ENCODE peak calls at places on chromosomes 2 and 18, in four cellular contexts. One of them, this sample, is unnamed.

GRCh38 chr2:182666674-182667320 is 49.3 kb upstream of the DNAJC10 start:
- DNase-seq in GM12891: no peak
- DNase-seq in K562: peak
- DNase-seq in GM12878: no peak
- DNase-seq in this sample: peak

GRCh38 chr18:63540131-63540530 is 2.0 kb upstream of the SERPINB12 start:
- DNase-seq in GM12891: no peak
- DNase-seq in K562: no peak
- DNase-seq in GM12878: no peak
- DNase-seq in this sample: no peak

GRCh38 chr2:178403671-178404379 is 47.1 kb downstream of the PRKRA start:
- DNase-seq in GM12891: no peak
- DNase-seq in K562: no peak
- DNase-seq in GM12878: peak
- DNase-seq in this sample: no peak

GRCh38 chr2:68057658-68058396 is 5.0 kb downstream of the C1D start:
- DNase-seq in GM12891: no peak
- DNase-seq in K562: no peak
- DNase-seq in GM12878: no peak
- DNase-seq in this sample: no peak

GRCh38 chr2:147204102-147204501 is 640.7 kb upstream of the ACVR2A start:
- DNase-seq in GM12891: no peak
- DNase-seq in K562: no peak
- DNase-seq in GM12878: no peak
- DNase-seq in this sample: no peak

GRCh38 chr2:96142217-96143113 is 2.8 kb downstream of the DUSP2 start:
- DNase-seq in GM12891: no peak
- DNase-seq in K562: peak
- DNase-seq in GM12878: no peak
- DNase-seq in this sample: no peak

GRCh38 chr18:68438983-68439382 is 275.9 kb downstream of the TMX3 start:
- DNase-seq in GM12891: no peak
- DNase-seq in K562: no peak
- DNase-seq in GM12878: no peak
- DNase-seq in this sample: no peak

GRCh38 chr2:62222674-62223073 is 26.8 kb downstream of the B3GNT2 start:
- DNase-seq in GM12891: no peak
- DNase-seq in K562: no peak
- DNase-seq in GM12878: no peak
- DNase-seq in this sample: no peak

GRCh38 chr2:79721966-79722365 is 209.1 kb downstream of the CTNNA2 start:
- DNase-seq in GM12891: no peak
- DNase-seq in K562: no peak
- DNase-seq in GM12878: no peak
- DNase-seq in this sample: no peak

GRCh38 chr2:99425022-99425421 is 64.8 kb downstream of the REV1 start:
- DNase-seq in GM12891: no peak
- DNase-seq in K562: no peak
- DNase-seq in GM12878: no peak
- DNase-seq in this sample: no peak

GRCh38 chr18:29164020-29164706 is 987.2 kb upstream of the CDH2 start:
- DNase-seq in GM12891: no peak
- DNase-seq in K562: no peak
- DNase-seq in GM12878: no peak
- DNase-seq in this sample: no peak

GRCh38 chr2:26816893-26817292 is 31.0 kb downstream of the CENPA start:
- DNase-seq in GM12891: no peak
- DNase-seq in K562: peak
- DNase-seq in GM12878: no peak
- DNase-seq in this sample: no peak

GRCh38 chr2:155363349-155363888 is 664.9 kb downstream of the KCNJ3 start:
- DNase-seq in GM12891: no peak
- DNase-seq in K562: peak
- DNase-seq in GM12878: no peak
- DNase-seq in this sample: no peak

GRCh38 chr18:42030586-42031182 is 75.7 kb downstream of the PIK3C3 start:
- DNase-seq in GM12891: no peak
- DNase-seq in K562: peak
- DNase-seq in GM12878: no peak
- DNase-seq in this sample: peak

GRCh38 chr2:72457801-72458516 is 310.3 kb upstream of the CYP26B1 start:
- DNase-seq in GM12891: no peak
- DNase-seq in K562: no peak
- DNase-seq in GM12878: no peak
- DNase-seq in this sample: no peak

GRCh38 chr2:74883011-74883410 is 49.1 kb downstream of the HK2 start:
- DNase-seq in GM12891: no peak
- DNase-seq in K562: no peak
- DNase-seq in GM12878: no peak
- DNase-seq in this sample: no peak

GRCh38 chr2:234993547-234993981 is 41.7 kb downstream of the SH3BP4 start:
- DNase-seq in GM12891: no peak
- DNase-seq in K562: no peak
- DNase-seq in GM12878: no peak
- DNase-seq in this sample: no peak

GRCh38 chr2:46071074-46071473 is 226.1 kb upstream of the EPAS1 start:
- DNase-seq in GM12891: no peak
- DNase-seq in K562: no peak
- DNase-seq in GM12878: no peak
- DNase-seq in this sample: no peak

GRCh38 chr2:101895819-101896322 is 95.9 kb upstream of the IL1R2 start:
- DNase-seq in GM12891: no peak
- DNase-seq in K562: no peak
- DNase-seq in GM12878: no peak
- DNase-seq in this sample: no peak

GRCh38 chr2:173572848-173573247 is 218.2 kb downstream of the CDCA7 start:
- DNase-seq in GM12891: no peak
- DNase-seq in K562: no peak
- DNase-seq in GM12878: no peak
- DNase-seq in this sample: no peak

GRCh38 chr2:168231609-168232241 is 15.7 kb downstream of the STK39 start:
- DNase-seq in GM12891: no peak
- DNase-seq in K562: no peak
- DNase-seq in GM12878: no peak
- DNase-seq in this sample: no peak

GRCh38 chr2:126754240-126755004 is 98.5 kb downstream of the GYPC start:
- DNase-seq in GM12891: no peak
- DNase-seq in K562: no peak
- DNase-seq in GM12878: no peak
- DNase-seq in this sample: no peak

GRCh38 chr18:50080932-50081560 is 113.9 kb downstream of the MYO5B start:
- DNase-seq in GM12891: no peak
- DNase-seq in K562: no peak
- DNase-seq in GM12878: no peak
- DNase-seq in this sample: no peak

GRCh38 chr18:36850527-36851201 is 21.7 kb downstream of the KIAA1328 start:
- DNase-seq in GM12891: no peak
- DNase-seq in K562: peak
- DNase-seq in GM12878: no peak
- DNase-seq in this sample: no peak

GRCh38 chr2:2703792-2704191 is 372.7 kb upstream of the MYT1L start:
- DNase-seq in GM12891: no peak
- DNase-seq in K562: no peak
- DNase-seq in GM12878: no peak
- DNase-seq in this sample: no peak

GRCh38 chr18:22286576-22286975 is 117.2 kb downstream of the GATA6 start:
- DNase-seq in GM12891: no peak
- DNase-seq in K562: no peak
- DNase-seq in GM12878: no peak
- DNase-seq in this sample: no peak

GRCh38 chr2:219404291-219404910 is 13.8 kb upstream of the DES start:
- DNase-seq in GM12891: no peak
- DNase-seq in K562: no peak
- DNase-seq in GM12878: no peak
- DNase-seq in this sample: no peak

GRCh38 chr2:67997528-67998267 is 65.1 kb downstream of the C1D start:
- DNase-seq in GM12891: no peak
- DNase-seq in K562: no peak
- DNase-seq in GM12878: no peak
- DNase-seq in this sample: no peak

GRCh38 chr2:208012449-208012848 is 12.9 kb downstream of the PLEKHM3 start:
- DNase-seq in GM12891: no peak
- DNase-seq in K562: peak
- DNase-seq in GM12878: no peak
- DNase-seq in this sample: no peak

GRCh38 chr2:190713476-190713875 is 64.6 kb downstream of the NAB1 start:
- DNase-seq in GM12891: no peak
- DNase-seq in K562: no peak
- DNase-seq in GM12878: no peak
- DNase-seq in this sample: no peak

GRCh38 chr2:197273485-197273884 is 37.1 kb downstream of the ANKRD44 start:
- DNase-seq in GM12891: no peak
- DNase-seq in K562: no peak
- DNase-seq in GM12878: no peak
- DNase-seq in this sample: no peak

GRCh38 chr2:113061241-113061640 is 2.2 kb downstream of the IL36RN start:
- DNase-seq in GM12891: no peak
- DNase-seq in K562: no peak
- DNase-seq in GM12878: no peak
- DNase-seq in this sample: no peak

GRCh38 chr2:113067681-113068080 is at the start of gene IL1F10:
- DNase-seq in GM12891: no peak
- DNase-seq in K562: no peak
- DNase-seq in GM12878: no peak
- DNase-seq in this sample: no peak

GRCh38 chr2:113061896-113062770 is 3.1 kb downstream of the IL36RN start:
- DNase-seq in GM12891: no peak
- DNase-seq in K562: no peak
- DNase-seq in GM12878: no peak
- DNase-seq in this sample: no peak

GRCh38 chr2:113064898-113065297 is 2.9 kb upstream of the IL1F10 start:
- DNase-seq in GM12891: no peak
- DNase-seq in K562: no peak
- DNase-seq in GM12878: no peak
- DNase-seq in this sample: no peak

DNA sequence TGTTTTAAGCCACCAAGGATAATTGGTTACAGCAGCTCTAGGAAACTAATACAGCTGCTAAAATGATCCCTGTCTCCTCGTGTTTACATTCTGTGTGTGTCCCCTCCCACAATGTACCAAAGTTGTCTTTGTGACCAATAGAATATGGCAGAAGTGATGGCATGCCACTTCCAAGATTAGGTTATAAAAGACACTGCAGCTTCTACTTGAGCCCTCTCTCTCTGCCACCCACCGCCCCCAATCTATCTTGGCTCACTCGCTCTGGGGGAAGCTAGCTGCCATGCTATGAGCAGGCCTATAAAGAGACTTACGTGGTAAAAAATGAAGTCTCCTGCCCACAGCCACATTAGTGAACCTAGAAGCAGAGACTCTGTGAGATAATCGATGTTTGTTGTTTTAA is 3.5 kb upstream of the IL1F10 start:
- DNase-seq in GM12891: no peak
- DNase-seq in K562: no peak
- DNase-seq in GM12878: no peak
- DNase-seq in this sample: no peak
- TF ChIP-seq SPI1 in GM12891: no peak
- TF ChIP-seq SPI1 in K562: no peak
- TF ChIP-seq SPI1 in GM12878: no peak
- TF ChIP-seq SPI1 in this sample: no peak

DNA sequence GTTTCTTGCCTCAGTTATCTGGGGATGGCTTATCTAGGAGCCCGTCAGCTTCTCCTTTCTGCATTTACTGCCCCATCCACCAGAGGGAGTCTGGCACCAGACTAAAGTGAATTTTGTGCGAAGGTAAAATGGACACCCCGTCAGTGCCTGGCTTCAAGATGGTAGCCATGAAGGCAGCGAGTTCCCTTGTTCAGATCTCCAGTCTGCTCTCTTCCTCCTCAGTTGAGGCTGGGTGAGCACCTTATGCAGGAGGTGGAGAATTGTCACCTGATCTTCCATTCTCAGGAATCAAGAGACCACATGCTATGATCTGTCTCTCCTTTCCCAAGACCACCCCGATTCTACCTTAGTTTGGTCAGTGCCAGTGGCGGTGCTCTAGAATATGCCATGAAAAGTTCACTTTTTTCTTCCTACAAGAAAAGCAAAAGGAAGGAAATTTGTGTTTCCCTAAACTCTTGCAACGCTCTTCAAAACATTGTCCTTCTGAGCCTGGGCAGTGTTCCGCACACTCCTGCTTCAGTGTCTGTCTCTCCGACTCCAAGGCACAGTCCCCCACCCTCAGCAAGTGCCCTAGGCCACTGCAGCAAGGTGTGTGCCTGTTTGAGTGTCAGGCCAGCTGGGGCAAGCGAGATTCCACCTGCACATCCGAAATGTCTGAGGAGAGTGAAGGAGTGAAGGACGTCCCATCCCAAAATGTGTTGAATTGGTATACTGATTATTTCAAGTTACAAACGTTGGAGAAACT is 168.6 kb downstream of the SS18 start:
- DNase-seq in GM12891: peak
- DNase-seq in K562: peak
- DNase-seq in GM12878: peak
- DNase-seq in this sample: peak
- TF ChIP-seq SPI1 in GM12891: no peak
- TF ChIP-seq SPI1 in K562: no peak
- TF ChIP-seq SPI1 in GM12878: no peak
- TF ChIP-seq SPI1 in this sample: no peak

GRCh38 chr2:56448999-56449431 is 265.2 kb downstream of the CCDC85A start:
- DNase-seq in GM12891: no peak
- DNase-seq in K562: no peak
- DNase-seq in GM12878: no peak
- DNase-seq in this sample: no peak
- TF ChIP-seq SPI1 in GM12891: no peak
- TF ChIP-seq SPI1 in K562: no peak
- TF ChIP-seq SPI1 in GM12878: no peak
- TF ChIP-seq SPI1 in this sample: no peak

DNA sequence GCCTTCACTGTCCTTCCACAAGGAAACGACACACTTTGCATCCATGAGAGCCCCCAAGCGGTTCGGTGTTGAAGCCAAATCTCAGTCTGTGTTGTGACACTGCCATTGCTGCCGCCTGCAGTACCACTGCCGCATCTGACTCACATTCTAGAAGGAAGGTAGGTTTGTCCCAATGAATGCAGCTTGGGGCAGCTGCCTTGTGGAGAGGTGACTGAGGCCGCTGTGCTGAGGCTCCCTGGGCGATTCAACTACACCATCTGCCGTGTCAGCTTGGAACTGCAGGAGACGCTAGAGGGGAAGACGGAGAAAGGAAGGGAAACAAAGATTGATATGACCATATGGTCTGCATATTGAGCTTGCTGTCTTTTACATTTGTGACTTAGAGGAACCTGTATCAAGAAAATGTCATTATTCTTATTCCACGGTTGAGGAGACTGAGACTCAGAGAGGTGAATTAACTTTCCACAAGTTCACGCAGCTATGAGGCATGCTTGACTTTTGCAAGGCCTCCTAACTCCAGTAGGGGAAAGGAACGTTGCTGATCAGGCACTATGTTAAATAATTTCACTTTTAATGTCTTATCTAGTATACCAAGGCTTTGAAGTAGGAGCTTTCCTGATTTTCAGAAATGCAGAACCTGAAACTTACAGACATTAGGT is 43.5 kb upstream of the LMAN1 start:
- DNase-seq in GM12891: peak
- DNase-seq in K562: peak
- DNase-seq in GM12878: peak
- DNase-seq in this sample: peak
- TF ChIP-seq SPI1 in GM12891: peak
- TF ChIP-seq SPI1 in K562: no peak
- TF ChIP-seq SPI1 in GM12878: no peak
- TF ChIP-seq SPI1 in this sample: no peak

This sample was measured in HL-60.